ENCODE peak calls at places on chromosomes 3 and 15, in seven cellular contexts. N is HCT116, Y is stomach, O is SK-N-SH, R is prostate gland, G is breast epithelium, T is spleen. M is an unnamed sample.

GRCh38 chr15:100204771-100205170 is 137.0 kb downstream of the ADAMTS17 start:
- DNase-seq in N (no peak), Y (no peak), O (no peak), R (no peak), G (no peak), T (no peak), M (no peak)

GRCh38 chr15:52439470-52439869 is 89.2 kb downstream of the MYO5A start:
- DNase-seq in N (no peak), Y (no peak), O (no peak), R (no peak), G (no peak), T (no peak), M (no peak)

GRCh38 chr15:40891810-40892448 is 2.3 kb upstream of the VPS18 start:
- DNase-seq in N (peak), Y (peak), O (peak), R (peak), G (no peak), T (no peak), M (no peak)

GRCh38 chr15:63504979-63505841 is 817 bp downstream of the USP3 start:
- DNase-seq in N (no peak), Y (peak), O (peak), R (peak), G (peak), T (peak), M (no peak)

GRCh38 chr15:35724626-35725025 is 178.7 kb upstream of the DPH6 start:
- DNase-seq in N (no peak), Y (no peak), O (no peak), R (no peak), G (no peak), T (no peak), M (no peak)

GRCh38 chr15:29334544-29334943 is 64.9 kb upstream of the NSMCE3 start:
- DNase-seq in N (no peak), Y (no peak), O (no peak), R (no peak), G (no peak), T (no peak), M (no peak)

GRCh38 chr3:147038456-147038855 is 367.9 kb downstream of the ZIC4 start:
- DNase-seq in N (no peak), Y (no peak), O (no peak), R (no peak), G (no peak), T (no peak), M (no peak)

GRCh38 chr3:9820944-9821343 is 10.9 kb downstream of the TTLL3 start:
- DNase-seq in N (no peak), Y (no peak), O (peak), R (no peak), G (no peak), T (no peak), M (no peak)

GRCh38 chr15:82305621-82306048 is 43.0 kb downstream of the SAXO2 start:
- DNase-seq in N (no peak), Y (no peak), O (no peak), R (no peak), G (no peak), T (no peak), M (no peak)

GRCh38 chr15:60594071-60594470 is 115.1 kb upstream of the ICE2 start:
- DNase-seq in N (no peak), Y (no peak), O (no peak), R (no peak), G (no peak), T (no peak), M (no peak)

GRCh38 chr3:9028134-9028533 is 64.9 kb upstream of the RAD18 start:
- DNase-seq in N (no peak), Y (peak), O (peak), R (peak), G (peak), T (no peak), M (no peak)

GRCh38 chr15:39808909-39809308 is 26.3 kb upstream of the FSIP1 start:
- DNase-seq in N (no peak), Y (no peak), O (no peak), R (no peak), G (no peak), T (no peak), M (no peak)

GRCh38 chr3:38992117-38992779 is 59.5 kb downstream of the SCN11A start:
- DNase-seq in N (no peak), Y (no peak), O (no peak), R (no peak), G (no peak), T (no peak), M (no peak)

DNA sequence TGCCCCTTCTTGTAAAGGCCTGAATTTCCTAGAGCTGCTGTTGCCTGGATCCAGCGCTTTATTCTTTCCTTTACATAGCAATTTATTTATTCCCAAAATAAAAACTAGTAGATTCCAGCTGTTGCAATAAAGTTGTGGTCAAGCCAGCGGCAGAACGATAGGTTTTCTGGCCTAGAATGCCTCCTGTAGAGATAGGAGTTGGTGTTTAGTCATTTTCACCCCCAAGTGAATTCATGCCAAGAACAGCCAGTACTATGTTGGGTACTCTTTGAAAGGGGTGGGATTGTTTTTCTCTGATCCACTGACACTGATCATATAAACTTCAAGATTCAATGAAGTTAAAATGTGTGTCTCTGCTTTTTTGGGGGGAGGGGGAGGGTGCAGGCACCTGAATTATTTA is 69.7 kb downstream of the KLHL25 start:
- DNase-seq in N (no peak), Y (no peak), O (no peak), R (no peak), G (no peak), T (no peak), M (no peak)
- TF ChIP-seq POLR2AphosphoS5 in N (no peak), Y (no peak), O (no peak), R (peak), G (no peak), T (no peak), M (no peak)

DNA sequence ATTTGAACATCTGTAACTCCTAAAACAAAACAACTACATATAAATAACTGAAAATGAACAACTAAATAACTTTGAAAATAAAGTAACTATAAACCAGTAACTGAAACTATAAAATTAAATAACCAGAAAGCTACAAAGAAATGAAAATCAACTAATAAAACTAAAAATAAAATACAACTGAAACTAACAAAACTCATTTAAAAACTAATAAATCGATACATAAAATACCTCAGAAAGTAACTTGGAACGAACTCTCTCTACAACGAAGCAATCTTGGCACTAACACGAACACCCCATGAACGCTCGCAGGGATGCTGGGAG is 15.9 kb upstream of the LAMP3 start:
- DNase-seq in N (no peak), Y (no peak), O (no peak), R (no peak), G (no peak), T (no peak), M (no peak)
- H3K4me3 ChIP-seq in N (peak), Y (peak), O (peak), R (peak), G (peak), T (peak), M (peak)

DNA sequence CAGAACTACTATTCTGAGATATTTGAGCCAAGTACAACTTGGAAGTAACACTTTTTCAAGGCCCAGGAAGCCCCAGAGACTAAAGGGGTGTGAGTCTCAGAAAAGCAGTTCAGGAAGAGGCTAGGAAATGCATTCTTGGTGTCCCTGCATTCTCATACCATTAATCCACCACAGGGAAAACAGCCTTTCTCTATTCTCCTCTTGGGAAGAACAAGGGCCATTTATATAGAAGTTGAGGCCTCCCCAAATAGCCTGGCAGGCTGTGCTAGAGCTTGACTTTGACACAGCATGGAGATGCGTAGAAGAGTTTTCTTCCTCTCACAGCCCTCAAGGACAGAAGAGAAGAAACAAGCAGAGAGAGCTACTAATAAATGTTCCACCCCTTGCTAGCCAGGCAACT is 5.5 kb upstream of the NR2C2 start:
- DNase-seq in N (no peak), Y (no peak), O (no peak), R (no peak), G (no peak), T (no peak), M (no peak)
- TF ChIP-seq POLR2AphosphoS5 in N (no peak), Y (no peak), O (no peak), R (no peak), G (no peak), T (no peak), M (no peak)

DNA sequence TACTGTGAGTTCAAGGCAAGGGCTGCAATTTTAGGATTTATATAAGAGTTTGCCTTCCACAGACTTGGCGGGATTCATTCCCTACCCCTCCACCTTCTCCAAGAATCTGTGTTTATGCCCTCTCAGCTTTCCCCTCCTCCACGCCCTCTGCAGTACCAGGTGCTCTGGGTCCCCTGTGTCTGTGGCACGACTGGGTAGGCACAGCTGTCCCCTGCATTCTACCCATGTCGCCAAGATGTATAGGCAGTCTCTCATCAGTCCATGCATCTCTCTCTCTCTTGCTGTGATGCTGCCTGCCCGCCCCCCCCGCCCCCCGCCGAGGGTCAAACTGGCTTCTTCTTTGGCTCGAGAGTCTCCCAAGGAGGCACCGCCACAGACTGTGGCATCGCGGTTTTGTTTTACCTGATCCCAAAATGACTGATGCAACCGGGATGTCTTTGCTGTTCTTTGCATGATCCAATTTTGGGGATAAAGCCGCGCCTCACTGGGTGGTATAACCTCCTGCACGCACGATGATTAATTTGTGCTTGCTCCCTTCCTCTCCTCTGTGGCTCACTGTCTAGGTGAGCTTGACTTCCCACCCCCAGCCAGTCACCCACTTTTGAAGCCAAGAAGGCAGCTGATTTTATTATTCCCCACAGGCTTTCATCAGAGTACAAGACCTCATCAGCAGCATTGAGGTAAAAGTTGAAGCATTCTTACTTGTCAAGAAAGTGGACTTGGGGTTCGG is 43.7 kb downstream of the EFCAB12 start:
- DNase-seq in N (no peak), Y (no peak), O (no peak), R (no peak), G (no peak), T (no peak), M (no peak)
- H3K4me3 ChIP-seq in N (no peak), Y (no peak), O (no peak), R (no peak), G (no peak), T (no peak), M (no peak)

GRCh38 chr3:112686360-112686759 is 45.4 kb upstream of the CCDC80 start:
- DNase-seq in N (no peak), Y (no peak), O (no peak), R (no peak), G (no peak), T (no peak), M (no peak)
- TF ChIP-seq POLR2AphosphoS5 in N (no peak), Y (no peak), O (no peak), R (no peak), G (no peak), T (no peak), M (no peak)

GRCh38 chr3:138303474-138303873 is 26.2 kb downstream of the NME9 start:
- DNase-seq in N (no peak), Y (no peak), O (no peak), R (no peak), G (no peak), T (no peak), M (no peak)
- H3K4me3 ChIP-seq in N (no peak), Y (no peak), O (no peak), R (no peak), G (no peak), T (no peak), M (no peak)

GRCh38 chr3:129078510-129078909 is 17.9 kb downstream of the GP9 start:
- DNase-seq in N (no peak), Y (no peak), O (no peak), R (no peak), G (no peak), T (no peak), M (no peak)
- TF ChIP-seq POLR2AphosphoS5 in N (no peak), Y (no peak), O (no peak), R (no peak), G (no peak), T (no peak), M (no peak)

DNA sequence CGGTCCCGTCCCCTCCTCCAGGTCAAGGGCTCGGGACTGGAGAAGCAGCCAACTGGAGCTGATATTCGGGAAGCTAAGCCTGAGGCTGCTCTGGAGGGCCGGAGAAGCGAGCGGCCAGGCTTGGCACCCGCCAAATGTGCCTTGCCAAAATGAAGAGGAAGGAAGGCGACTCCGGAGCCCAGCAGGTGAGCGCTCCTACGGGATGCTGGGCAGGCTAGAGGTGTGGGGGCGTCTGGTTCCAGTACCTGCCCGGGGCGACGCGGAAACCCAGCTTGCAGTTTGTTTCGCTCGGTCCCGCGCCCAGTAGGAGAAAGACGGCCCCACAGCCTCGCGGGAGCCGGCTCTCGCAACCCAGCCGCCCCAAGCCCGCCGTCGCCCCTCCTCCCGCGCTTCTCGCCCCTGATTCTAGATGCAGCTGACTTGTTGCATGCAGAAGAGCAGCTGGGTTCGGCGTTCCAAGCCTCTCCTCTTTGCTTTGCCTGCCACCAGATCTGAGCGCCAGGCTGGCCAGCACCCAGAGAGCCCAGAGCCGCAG is 16.1 kb upstream of the AEN start:
- DNase-seq in N (no peak), Y (no peak), O (peak), R (no peak), G (no peak), T (no peak), M (no peak)
- H3K4me3 ChIP-seq in N (no peak), Y (peak), O (peak), R (no peak), G (no peak), T (no peak), M (peak)